ENCODE peak calls at places on chromosomes 7 and 10, in eight cellular contexts. F is right lobe of liver; B is NCI-H1694; K is fibroblast of gingiva; Q is HT1080; X is foreskin fibroblast; P is stimulated activated CD8-positive, alpha-beta memory T cell treated with anti-CD3 and anti-CD28 coated beads, Interleukin-4, amount 100 ng/mL, for 24 hours; A is left ventricle myocardium superior. U is an unnamed sample.

GRCh38 chr7:91249506-91250233 is 14.6 kb upstream of the FZD1 start:
- DNase-seq in F (no peak), B (no peak), K (peak), Q (peak), X (peak), P (no peak), A (no peak), U (no peak)

GRCh38 chr7:128415217-128415785 is 5.5 kb upstream of the IMPDH1 start:
- DNase-seq in F (no peak), B (no peak), K (no peak), Q (no peak), X (no peak), P (no peak), A (no peak), U (no peak)

GRCh38 chr7:105178928-105179541 is 165.0 kb downstream of the KMT2E start:
- DNase-seq in F (no peak), B (no peak), K (no peak), Q (no peak), X (no peak), P (no peak), A (no peak), U (no peak)

GRCh38 chr10:35579726-35580420 is 25.3 kb upstream of the GJD4 start:
- DNase-seq in F (no peak), B (no peak), K (no peak), Q (no peak), X (no peak), P (no peak), A (no peak), U (no peak)

GRCh38 chr10:98361131-98361633 is 53.8 kb downstream of the PYROXD2 start:
- DNase-seq in F (no peak), B (no peak), K (peak), Q (peak), X (peak), P (no peak), A (peak), U (peak)

GRCh38 chr7:128740996-128741395 is 1.8 kb downstream of the CALU start:
- DNase-seq in F (no peak), B (no peak), K (peak), Q (no peak), X (peak), P (no peak), A (no peak), U (no peak)

GRCh38 chr7:37505750-37506353 is 57.2 kb upstream of the ELMO1 start:
- DNase-seq in F (no peak), B (no peak), K (no peak), Q (no peak), X (no peak), P (no peak), A (no peak), U (no peak)

GRCh38 chr7:37346761-37347160 is 101.9 kb downstream of the ELMO1 start:
- DNase-seq in F (no peak), B (no peak), K (no peak), Q (no peak), X (no peak), P (no peak), A (no peak), U (no peak)

GRCh38 chr10:61452229-61452651 is 941 bp downstream of the TMEM26 start:
- DNase-seq in F (no peak), B (no peak), K (no peak), Q (no peak), X (peak), P (no peak), A (no peak), U (no peak)

GRCh38 chr10:25328361-25328760 is 153.6 kb downstream of the GPR158 start:
- DNase-seq in F (no peak), B (no peak), K (no peak), Q (no peak), X (no peak), P (no peak), A (no peak), U (no peak)

GRCh38 chr7:113217314-113217713 is 99.0 kb upstream of the SMIM30 start:
- DNase-seq in F (no peak), B (no peak), K (no peak), Q (peak), X (no peak), P (no peak), A (no peak), U (no peak)

GRCh38 chr7:293681-294439 is 3.9 kb downstream of the FOXL3 start:
- DNase-seq in F (no peak), B (no peak), K (no peak), Q (no peak), X (no peak), P (no peak), A (no peak), U (no peak)

GRCh38 chr7:17706734-17707133 is 233.6 kb downstream of the SNX13 start:
- DNase-seq in F (no peak), B (peak), K (peak), Q (peak), X (peak), P (no peak), A (no peak), U (peak)

GRCh38 chr7:64183827-64184372 is 23.1 kb upstream of the ZNF735 start:
- DNase-seq in F (no peak), B (no peak), K (no peak), Q (no peak), X (no peak), P (no peak), A (no peak), U (no peak)